ENCODE peak calls at places on chromosomes 5 and 9, in seven cellular contexts. T, P, F, M, E, N and Y are unnamed samples.

GRCh38 chr9:99307846-99308245 is 85.8 kb downstream of the SEC61B start:
- DNase-seq in T (no peak), P (no peak), F (no peak), M (no peak), E (no peak), N (no peak), Y (no peak)

GRCh38 chr5:54832846-54833245 is 152.5 kb downstream of the ESM1 start:
- DNase-seq in T (peak), P (no peak), F (no peak), M (peak), E (no peak), N (no peak), Y (no peak)

GRCh38 chr5:125316913-125317545 is 570.6 kb upstream of the ZNF608 start:
- DNase-seq in T (no peak), P (no peak), F (no peak), M (peak), E (peak), N (no peak), Y (no peak)

GRCh38 chr5:139901971-139902370 is 106.4 kb downstream of the PSD2 start:
- DNase-seq in T (peak), P (no peak), F (peak), M (no peak), E (no peak), N (no peak), Y (no peak)

GRCh38 chr5:139638090-139638735 is 9.9 kb upstream of the CXXC5 start:
- DNase-seq in T (peak), P (no peak), F (peak), M (peak), E (peak), N (peak), Y (peak)

GRCh38 chr5:124841829-124842712 is 95.6 kb upstream of the ZNF608 start:
- DNase-seq in T (no peak), P (no peak), F (no peak), M (peak), E (peak), N (no peak), Y (no peak)

GRCh38 chr5:21173526-21173925 is 1185.5 kb upstream of the CDH18 start:
- DNase-seq in T (no peak), P (no peak), F (no peak), M (no peak), E (no peak), N (no peak), Y (no peak)

GRCh38 chr9:136660971-136661540 is 1.7 kb upstream of the EGFL7 start:
- DNase-seq in T (no peak), P (no peak), F (no peak), M (no peak), E (no peak), N (no peak), Y (no peak)

GRCh38 chr9:134912126-134912840 is 5.4 kb downstream of the FCN1 start:
- DNase-seq in T (no peak), P (no peak), F (peak), M (no peak), E (no peak), N (no peak), Y (no peak)

GRCh38 chr5:176601901-176602300 is 8.1 kb downstream of the GPRIN1 start:
- DNase-seq in T (no peak), P (no peak), F (no peak), M (no peak), E (no peak), N (no peak), Y (no peak)

GRCh38 chr9:124388275-124389048 is 26.8 kb downstream of the PSMB7 start:
- DNase-seq in T (no peak), P (no peak), F (no peak), M (no peak), E (no peak), N (no peak), Y (no peak)

GRCh38 chr9:124869986-124870560 is 8.1 kb downstream of the ARPC5L start:
- DNase-seq in T (peak), P (no peak), F (peak), M (peak), E (no peak), N (peak), Y (no peak)

GRCh38 chr9:34485822-34486221 is 27.2 kb downstream of the DNAI1 start:
- DNase-seq in T (no peak), P (no peak), F (no peak), M (no peak), E (no peak), N (no peak), Y (no peak)

GRCh38 chr9:110975969-110976368 is 62.3 kb downstream of the LPAR1 start:
- DNase-seq in T (no peak), P (no peak), F (no peak), M (no peak), E (no peak), N (peak), Y (no peak)

GRCh38 chr5:83721878-83722779 is 1.5 kb upstream of the HAPLN1 start:
- DNase-seq in T (peak), P (peak), F (no peak), M (peak), E (peak), N (peak), Y (no peak)

GRCh38 chr5:138111937-138112336 is 27.3 kb downstream of the NME5 start:
- DNase-seq in T (no peak), P (no peak), F (no peak), M (no peak), E (no peak), N (no peak), Y (no peak)